ENCODE peak calls at places on chromosomes 12 and 14, in ten cellular contexts. One of them, this sample, is unnamed.

GRCh38 chr14:76917158-76917596 is 91.0 kb downstream of the LRRC74A start:
- DNase-seq in OCI-LY7: peak
- DNase-seq in LNCaP clone FGC: peak
- DNase-seq in cardiac muscle cell: peak
- DNase-seq in ascending aorta: peak
- DNase-seq in AG09309: no peak
- DNase-seq in heart right ventricle: no peak
- DNase-seq in left ventricle myocardium inferior: peak
- DNase-seq in GM23338: peak
- DNase-seq in spleen: no peak
- DNase-seq in this sample: peak

GRCh38 chr14:58299665-58300202 is 1.4 kb downstream of the ARID4A start:
- DNase-seq in LNCaP clone FGC: no peak
- DNase-seq in heart right ventricle: no peak
- DNase-seq in OCI-LY7: peak
- DNase-seq in spleen: no peak
- DNase-seq in cardiac muscle cell: peak
- DNase-seq in AG09309: no peak
- DNase-seq in left ventricle myocardium inferior: no peak
- DNase-seq in GM23338: peak
- DNase-seq in ascending aorta: no peak
- DNase-seq in this sample: no peak

GRCh38 chr12:101803978-101804377 is 26.8 kb downstream of the GNPTAB start:
- DNase-seq in spleen: no peak
- DNase-seq in cardiac muscle cell: no peak
- DNase-seq in LNCaP clone FGC: no peak
- DNase-seq in AG09309: no peak
- DNase-seq in ascending aorta: no peak
- DNase-seq in heart right ventricle: no peak
- DNase-seq in GM23338: no peak
- DNase-seq in OCI-LY7: no peak
- DNase-seq in left ventricle myocardium inferior: no peak
- DNase-seq in this sample: no peak

GRCh38 chr12:62933871-62934798 is 815 bp downstream of the PPM1H start:
- DNase-seq in ascending aorta: peak
- DNase-seq in cardiac muscle cell: peak
- DNase-seq in LNCaP clone FGC: no peak
- DNase-seq in AG09309: no peak
- DNase-seq in heart right ventricle: peak
- DNase-seq in OCI-LY7: peak
- DNase-seq in spleen: peak
- DNase-seq in left ventricle myocardium inferior: peak
- DNase-seq in GM23338: peak
- DNase-seq in this sample: peak

GRCh38 chr12:42396473-42397259 is 70.7 kb downstream of the PPHLN1 start:
- DNase-seq in ascending aorta: no peak
- DNase-seq in heart right ventricle: no peak
- DNase-seq in OCI-LY7: peak
- DNase-seq in LNCaP clone FGC: no peak
- DNase-seq in AG09309: no peak
- DNase-seq in cardiac muscle cell: no peak
- DNase-seq in GM23338: no peak
- DNase-seq in spleen: no peak
- DNase-seq in left ventricle myocardium inferior: no peak
- DNase-seq in this sample: no peak

GRCh38 chr12:109876406-109876805 is 3.9 kb downstream of the GLTP start:
- DNase-seq in LNCaP clone FGC: no peak
- DNase-seq in left ventricle myocardium inferior: no peak
- DNase-seq in OCI-LY7: no peak
- DNase-seq in ascending aorta: no peak
- DNase-seq in AG09309: no peak
- DNase-seq in cardiac muscle cell: no peak
- DNase-seq in spleen: no peak
- DNase-seq in GM23338: no peak
- DNase-seq in heart right ventricle: no peak
- DNase-seq in this sample: no peak

GRCh38 chr12:104288635-104289258 is 14.8 kb upstream of the EID3 start:
- DNase-seq in GM23338: peak
- DNase-seq in heart right ventricle: peak
- DNase-seq in cardiac muscle cell: peak
- DNase-seq in LNCaP clone FGC: peak
- DNase-seq in ascending aorta: peak
- DNase-seq in OCI-LY7: peak
- DNase-seq in AG09309: peak
- DNase-seq in spleen: peak
- DNase-seq in left ventricle myocardium inferior: peak
- DNase-seq in this sample: peak

GRCh38 chr12:28558232-28558631 is 368.0 kb downstream of the CCDC91 start:
- DNase-seq in GM23338: no peak
- DNase-seq in left ventricle myocardium inferior: no peak
- DNase-seq in cardiac muscle cell: no peak
- DNase-seq in spleen: no peak
- DNase-seq in heart right ventricle: no peak
- DNase-seq in AG09309: no peak
- DNase-seq in LNCaP clone FGC: no peak
- DNase-seq in ascending aorta: no peak
- DNase-seq in OCI-LY7: no peak
- DNase-seq in this sample: no peak

GRCh38 chr14:95495538-95496025 is 20.9 kb downstream of the SYNE3 start:
- DNase-seq in spleen: peak
- DNase-seq in heart right ventricle: no peak
- DNase-seq in OCI-LY7: peak
- DNase-seq in GM23338: no peak
- DNase-seq in AG09309: no peak
- DNase-seq in left ventricle myocardium inferior: no peak
- DNase-seq in cardiac muscle cell: no peak
- DNase-seq in ascending aorta: no peak
- DNase-seq in LNCaP clone FGC: no peak
- DNase-seq in this sample: no peak

GRCh38 chr12:12267801-12268200 is 957 bp upstream of the LRP6 start:
- DNase-seq in AG09309: no peak
- DNase-seq in LNCaP clone FGC: no peak
- DNase-seq in spleen: no peak
- DNase-seq in GM23338: peak
- DNase-seq in ascending aorta: no peak
- DNase-seq in OCI-LY7: no peak
- DNase-seq in cardiac muscle cell: no peak
- DNase-seq in left ventricle myocardium inferior: no peak
- DNase-seq in heart right ventricle: no peak
- DNase-seq in this sample: no peak

GRCh38 chr12:42128327-42128726 is 16.3 kb downstream of the GXYLT1 start:
- DNase-seq in LNCaP clone FGC: no peak
- DNase-seq in spleen: no peak
- DNase-seq in cardiac muscle cell: no peak
- DNase-seq in ascending aorta: no peak
- DNase-seq in GM23338: no peak
- DNase-seq in OCI-LY7: no peak
- DNase-seq in heart right ventricle: no peak
- DNase-seq in left ventricle myocardium inferior: no peak
- DNase-seq in AG09309: no peak
- DNase-seq in this sample: no peak

GRCh38 chr14:72439707-72440106 is 454.2 kb downstream of the DPF3 start:
- DNase-seq in heart right ventricle: no peak
- DNase-seq in AG09309: no peak
- DNase-seq in LNCaP clone FGC: no peak
- DNase-seq in GM23338: no peak
- DNase-seq in ascending aorta: no peak
- DNase-seq in spleen: no peak
- DNase-seq in cardiac muscle cell: no peak
- DNase-seq in left ventricle myocardium inferior: no peak
- DNase-seq in OCI-LY7: no peak
- DNase-seq in this sample: no peak

GRCh38 chr12:30643366-30643765 is 52.3 kb downstream of the IPO8 start:
- DNase-seq in ascending aorta: no peak
- DNase-seq in left ventricle myocardium inferior: no peak
- DNase-seq in GM23338: peak
- DNase-seq in OCI-LY7: no peak
- DNase-seq in AG09309: no peak
- DNase-seq in spleen: no peak
- DNase-seq in cardiac muscle cell: no peak
- DNase-seq in heart right ventricle: no peak
- DNase-seq in LNCaP clone FGC: no peak
- DNase-seq in this sample: no peak

GRCh38 chr14:71245659-71246361 is 338.6 kb downstream of the PCNX1 start:
- DNase-seq in OCI-LY7: no peak
- DNase-seq in left ventricle myocardium inferior: no peak
- DNase-seq in heart right ventricle: no peak
- DNase-seq in ascending aorta: no peak
- DNase-seq in spleen: no peak
- DNase-seq in LNCaP clone FGC: no peak
- DNase-seq in AG09309: no peak
- DNase-seq in cardiac muscle cell: no peak
- DNase-seq in GM23338: no peak
- DNase-seq in this sample: no peak

GRCh38 chr14:71244341-71244740 is 337.1 kb downstream of the PCNX1 start:
- DNase-seq in LNCaP clone FGC: no peak
- DNase-seq in spleen: no peak
- DNase-seq in AG09309: no peak
- DNase-seq in heart right ventricle: no peak
- DNase-seq in OCI-LY7: no peak
- DNase-seq in ascending aorta: no peak
- DNase-seq in GM23338: no peak
- DNase-seq in left ventricle myocardium inferior: no peak
- DNase-seq in cardiac muscle cell: peak
- DNase-seq in this sample: no peak

GRCh38 chr14:71248204-71248603 is 340.9 kb downstream of the PCNX1 start:
- DNase-seq in GM23338: no peak
- DNase-seq in ascending aorta: no peak
- DNase-seq in AG09309: peak
- DNase-seq in cardiac muscle cell: no peak
- DNase-seq in spleen: no peak
- DNase-seq in LNCaP clone FGC: no peak
- DNase-seq in heart right ventricle: no peak
- DNase-seq in OCI-LY7: no peak
- DNase-seq in left ventricle myocardium inferior: no peak
- DNase-seq in this sample: no peak

GRCh38 chr14:71247106-71247505 is 339.8 kb downstream of the PCNX1 start:
- DNase-seq in heart right ventricle: no peak
- DNase-seq in GM23338: no peak
- DNase-seq in ascending aorta: no peak
- DNase-seq in LNCaP clone FGC: no peak
- DNase-seq in left ventricle myocardium inferior: no peak
- DNase-seq in AG09309: no peak
- DNase-seq in cardiac muscle cell: no peak
- DNase-seq in spleen: no peak
- DNase-seq in OCI-LY7: no peak
- DNase-seq in this sample: no peak

GRCh38 chr14:71246539-71246938 is 339.3 kb downstream of the PCNX1 start:
- DNase-seq in left ventricle myocardium inferior: no peak
- DNase-seq in heart right ventricle: no peak
- DNase-seq in spleen: no peak
- DNase-seq in GM23338: no peak
- DNase-seq in cardiac muscle cell: no peak
- DNase-seq in OCI-LY7: no peak
- DNase-seq in ascending aorta: no peak
- DNase-seq in AG09309: no peak
- DNase-seq in LNCaP clone FGC: no peak
- DNase-seq in this sample: no peak
- H3K4me3 ChIP-seq in left ventricle myocardium inferior: no peak
- H3K4me3 ChIP-seq in heart right ventricle: no peak
- H3K4me3 ChIP-seq in spleen: no peak
- H3K4me3 ChIP-seq in GM23338: no peak
- H3K4me3 ChIP-seq in cardiac muscle cell: no peak
- H3K4me3 ChIP-seq in OCI-LY7: no peak
- H3K4me3 ChIP-seq in ascending aorta: no peak
- H3K4me3 ChIP-seq in AG09309: no peak
- H3K4me3 ChIP-seq in LNCaP clone FGC: no peak
- H3K4me3 ChIP-seq in this sample: no peak

DNA sequence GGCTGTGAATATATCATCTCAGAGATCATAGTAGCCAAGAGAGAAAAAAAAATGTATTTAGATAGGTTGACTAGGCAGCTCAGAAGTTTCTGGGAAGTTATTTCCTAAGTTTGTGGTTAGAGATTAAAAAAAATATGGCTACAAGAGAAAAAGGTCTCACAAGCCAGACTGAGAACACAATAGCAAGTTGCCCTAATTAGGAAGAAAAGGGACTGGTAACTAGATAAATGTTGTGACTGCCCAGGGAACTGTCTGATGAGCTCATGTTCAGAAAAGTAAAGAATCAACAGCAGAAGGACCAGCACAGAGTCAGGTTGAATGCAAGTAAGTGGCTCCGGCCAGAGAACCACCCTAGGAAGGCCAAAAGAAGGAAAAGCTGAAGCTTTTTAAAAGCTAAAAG is 256.6 kb downstream of the PRKD1 start:
- DNase-seq in LNCaP clone FGC: no peak
- DNase-seq in heart right ventricle: no peak
- DNase-seq in OCI-LY7: no peak
- DNase-seq in ascending aorta: no peak
- DNase-seq in cardiac muscle cell: no peak
- DNase-seq in left ventricle myocardium inferior: no peak
- DNase-seq in GM23338: no peak
- DNase-seq in spleen: no peak
- DNase-seq in AG09309: peak
- DNase-seq in this sample: no peak
- H3K4me3 ChIP-seq in LNCaP clone FGC: no peak
- H3K4me3 ChIP-seq in heart right ventricle: no peak
- H3K4me3 ChIP-seq in OCI-LY7: no peak
- H3K4me3 ChIP-seq in ascending aorta: no peak
- H3K4me3 ChIP-seq in cardiac muscle cell: no peak
- H3K4me3 ChIP-seq in left ventricle myocardium inferior: no peak
- H3K4me3 ChIP-seq in GM23338: no peak
- H3K4me3 ChIP-seq in spleen: no peak
- H3K4me3 ChIP-seq in AG09309: no peak
- H3K4me3 ChIP-seq in this sample: no peak

DNA sequence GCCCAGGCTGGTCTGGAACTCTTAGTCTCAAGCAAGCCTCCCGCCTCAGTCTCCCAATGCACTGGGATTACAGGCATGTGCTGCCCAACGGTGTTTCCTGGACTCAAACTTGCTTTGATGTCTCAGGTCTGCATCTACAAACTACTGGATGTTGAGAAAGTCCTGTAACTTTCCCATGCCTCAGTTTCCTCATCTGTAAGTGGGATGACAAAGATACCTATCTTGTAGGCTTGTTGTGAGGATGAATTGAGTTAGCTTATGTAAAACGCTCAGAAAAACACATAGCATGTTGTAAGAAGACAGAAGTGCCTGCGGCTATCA is 63.6 kb upstream of the NUDT4 start:
- DNase-seq in GM23338: no peak
- DNase-seq in AG09309: no peak
- DNase-seq in OCI-LY7: no peak
- DNase-seq in cardiac muscle cell: no peak
- DNase-seq in left ventricle myocardium inferior: no peak
- DNase-seq in ascending aorta: no peak
- DNase-seq in heart right ventricle: no peak
- DNase-seq in LNCaP clone FGC: no peak
- DNase-seq in spleen: no peak
- DNase-seq in this sample: no peak
- H3K4me3 ChIP-seq in GM23338: no peak
- H3K4me3 ChIP-seq in AG09309: no peak
- H3K4me3 ChIP-seq in OCI-LY7: no peak
- H3K4me3 ChIP-seq in cardiac muscle cell: no peak
- H3K4me3 ChIP-seq in left ventricle myocardium inferior: no peak
- H3K4me3 ChIP-seq in ascending aorta: no peak
- H3K4me3 ChIP-seq in heart right ventricle: no peak
- H3K4me3 ChIP-seq in LNCaP clone FGC: no peak
- H3K4me3 ChIP-seq in spleen: no peak
- H3K4me3 ChIP-seq in this sample: no peak

DNA sequence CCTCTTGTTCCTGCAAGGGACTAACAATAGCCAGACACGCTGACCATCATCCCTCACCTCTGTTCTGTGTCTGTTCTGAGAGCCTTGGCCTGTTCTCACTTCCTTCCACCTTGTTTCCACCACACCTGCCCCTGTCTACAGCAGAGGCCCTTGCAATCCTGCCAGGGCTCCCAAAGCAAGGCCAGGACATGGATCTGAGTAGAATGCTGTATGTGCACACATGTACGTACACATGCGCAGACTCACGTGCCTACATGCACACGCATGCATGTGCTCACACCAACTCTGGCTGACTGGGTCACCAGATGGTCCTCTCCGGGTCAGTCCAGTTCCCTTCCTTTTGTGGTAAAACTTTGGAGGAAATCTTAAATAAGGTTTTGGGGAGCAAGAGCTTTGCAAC is 133.0 kb upstream of the C14orf180 start:
- DNase-seq in LNCaP clone FGC: no peak
- DNase-seq in AG09309: no peak
- DNase-seq in heart right ventricle: no peak
- DNase-seq in left ventricle myocardium inferior: no peak
- DNase-seq in ascending aorta: peak
- DNase-seq in GM23338: no peak
- DNase-seq in spleen: no peak
- DNase-seq in cardiac muscle cell: no peak
- DNase-seq in OCI-LY7: no peak
- DNase-seq in this sample: no peak
- H3K4me3 ChIP-seq in LNCaP clone FGC: no peak
- H3K4me3 ChIP-seq in AG09309: no peak
- H3K4me3 ChIP-seq in heart right ventricle: no peak
- H3K4me3 ChIP-seq in left ventricle myocardium inferior: no peak
- H3K4me3 ChIP-seq in ascending aorta: no peak
- H3K4me3 ChIP-seq in GM23338: no peak
- H3K4me3 ChIP-seq in spleen: no peak
- H3K4me3 ChIP-seq in cardiac muscle cell: no peak
- H3K4me3 ChIP-seq in OCI-LY7: no peak
- H3K4me3 ChIP-seq in this sample: no peak